ENCODE peak calls at places on chromosomes 11 and 22, in seven cellular contexts. One of them, this sample, is unnamed. For H3K4me1, the result is how much of the 10 kb centered on the place peaks cover.

GRCh38 chr11:67298786-67299185 is 4.5 kb upstream of the SSH3 start:
- DNase-seq in mammary epithelial cell: no peak
- DNase-seq in mesendoderm: no peak
- DNase-seq in astrocyte: no peak
- DNase-seq in neuronal stem cell: no peak
- DNase-seq in endothelial cell of umbilical vein: no peak
- DNase-seq in adipocyte: no peak
- DNase-seq in this sample: no peak

GRCh38 chr11:126874831-126875230 is 125.7 kb downstream of the KIRREL3 start:
- DNase-seq in mammary epithelial cell: no peak
- DNase-seq in mesendoderm: peak
- DNase-seq in astrocyte: no peak
- DNase-seq in neuronal stem cell: no peak
- DNase-seq in endothelial cell of umbilical vein: no peak
- DNase-seq in adipocyte: no peak
- DNase-seq in this sample: peak

GRCh38 chr11:47412152-47412746 is 3.9 kb downstream of the SLC39A13 start:
- DNase-seq in mammary epithelial cell: no peak
- DNase-seq in mesendoderm: peak
- DNase-seq in astrocyte: no peak
- DNase-seq in neuronal stem cell: no peak
- DNase-seq in endothelial cell of umbilical vein: no peak
- DNase-seq in adipocyte: peak
- DNase-seq in this sample: peak

GRCh38 chr22:39800790-39801540 is 92.6 kb downstream of the ENTHD1 start:
- DNase-seq in mammary epithelial cell: no peak
- DNase-seq in mesendoderm: peak
- DNase-seq in astrocyte: no peak
- DNase-seq in neuronal stem cell: no peak
- DNase-seq in endothelial cell of umbilical vein: no peak
- DNase-seq in adipocyte: no peak
- DNase-seq in this sample: peak

GRCh38 chr11:47335733-47336132 is 16.8 kb downstream of the MYBPC3 start:
- DNase-seq in mammary epithelial cell: no peak
- DNase-seq in mesendoderm: no peak
- DNase-seq in astrocyte: no peak
- DNase-seq in neuronal stem cell: no peak
- DNase-seq in endothelial cell of umbilical vein: no peak
- DNase-seq in adipocyte: no peak
- DNase-seq in this sample: no peak

GRCh38 chr11:128236506-128237498 is 350.6 kb downstream of the ETS1 start:
- DNase-seq in mammary epithelial cell: no peak
- DNase-seq in mesendoderm: no peak
- DNase-seq in astrocyte: no peak
- DNase-seq in neuronal stem cell: no peak
- DNase-seq in endothelial cell of umbilical vein: no peak
- DNase-seq in adipocyte: no peak
- DNase-seq in this sample: no peak

GRCh38 chr11:128481135-128481534 is 106.2 kb downstream of the ETS1 start:
- DNase-seq in mammary epithelial cell: peak
- DNase-seq in mesendoderm: no peak
- DNase-seq in astrocyte: peak
- DNase-seq in neuronal stem cell: no peak
- DNase-seq in endothelial cell of umbilical vein: no peak
- DNase-seq in adipocyte: peak
- DNase-seq in this sample: no peak

GRCh38 chr11:64553554-64554201 is 37.3 kb upstream of the SLC22A12 start:
- DNase-seq in mammary epithelial cell: no peak
- DNase-seq in mesendoderm: peak
- DNase-seq in astrocyte: peak
- DNase-seq in neuronal stem cell: peak
- DNase-seq in endothelial cell of umbilical vein: peak
- DNase-seq in adipocyte: peak
- DNase-seq in this sample: peak

GRCh38 chr11:106983251-106983650 is 35.0 kb downstream of the GUCY1A2 start:
- DNase-seq in mammary epithelial cell: no peak
- DNase-seq in mesendoderm: no peak
- DNase-seq in astrocyte: no peak
- DNase-seq in neuronal stem cell: no peak
- DNase-seq in endothelial cell of umbilical vein: no peak
- DNase-seq in adipocyte: no peak
- DNase-seq in this sample: no peak

GRCh38 chr11:61783717-61784505 is 8.5 kb downstream of the TMEM258 start:
- DNase-seq in mammary epithelial cell: no peak
- DNase-seq in mesendoderm: peak
- DNase-seq in astrocyte: peak
- DNase-seq in neuronal stem cell: no peak
- DNase-seq in endothelial cell of umbilical vein: no peak
- DNase-seq in adipocyte: peak
- DNase-seq in this sample: no peak

GRCh38 chr22:17665248-17665647 is 26.7 kb downstream of the BCL2L13 start:
- DNase-seq in mammary epithelial cell: no peak
- DNase-seq in mesendoderm: no peak
- DNase-seq in astrocyte: no peak
- DNase-seq in neuronal stem cell: no peak
- DNase-seq in endothelial cell of umbilical vein: no peak
- DNase-seq in adipocyte: no peak
- DNase-seq in this sample: no peak

GRCh38 chr11:103536335-103536722 is 427.1 kb downstream of the DYNC2H1 start:
- DNase-seq in mammary epithelial cell: no peak
- DNase-seq in mesendoderm: no peak
- DNase-seq in astrocyte: no peak
- DNase-seq in neuronal stem cell: no peak
- DNase-seq in endothelial cell of umbilical vein: no peak
- DNase-seq in adipocyte: no peak
- DNase-seq in this sample: no peak

GRCh38 chr11:120198787-120199469 is 11.9 kb upstream of the OAF start:
- DNase-seq in mammary epithelial cell: no peak
- DNase-seq in mesendoderm: no peak
- DNase-seq in astrocyte: no peak
- DNase-seq in neuronal stem cell: no peak
- DNase-seq in endothelial cell of umbilical vein: no peak
- DNase-seq in adipocyte: no peak
- DNase-seq in this sample: no peak

GRCh38 chr22:44992166-44992565 is 17.6 kb downstream of the PHF21B start:
- DNase-seq in mammary epithelial cell: no peak
- DNase-seq in mesendoderm: no peak
- DNase-seq in astrocyte: no peak
- DNase-seq in neuronal stem cell: no peak
- DNase-seq in endothelial cell of umbilical vein: no peak
- DNase-seq in adipocyte: no peak
- DNase-seq in this sample: no peak

GRCh38 chr11:3177931-3178330 is 12.8 kb upstream of the OSBPL5 start:
- DNase-seq in mammary epithelial cell: peak
- DNase-seq in mesendoderm: no peak
- DNase-seq in astrocyte: peak
- DNase-seq in neuronal stem cell: no peak
- DNase-seq in endothelial cell of umbilical vein: no peak
- DNase-seq in adipocyte: peak
- DNase-seq in this sample: no peak

GRCh38 chr11:18203723-18204122 is 31.1 kb downstream of the MRGPRX4 start:
- DNase-seq in mammary epithelial cell: no peak
- DNase-seq in mesendoderm: peak
- DNase-seq in astrocyte: no peak
- DNase-seq in neuronal stem cell: peak
- DNase-seq in endothelial cell of umbilical vein: peak
- DNase-seq in adipocyte: no peak
- DNase-seq in this sample: peak

GRCh38 chr11:64770120-64770519 is 8.2 kb downstream of the SF1 start:
- DNase-seq in mammary epithelial cell: no peak
- DNase-seq in mesendoderm: no peak
- DNase-seq in astrocyte: no peak
- DNase-seq in neuronal stem cell: no peak
- DNase-seq in endothelial cell of umbilical vein: no peak
- DNase-seq in adipocyte: no peak
- DNase-seq in this sample: no peak

GRCh38 chr11:66568124-66568916 is at the start of gene CTSF:
- DNase-seq in mammary epithelial cell: peak
- DNase-seq in mesendoderm: no peak
- DNase-seq in astrocyte: peak
- DNase-seq in neuronal stem cell: no peak
- DNase-seq in endothelial cell of umbilical vein: peak
- DNase-seq in adipocyte: peak
- DNase-seq in this sample: peak

GRCh38 chr11:5225480-5225871 is 1.4 kb downstream of the HBB start:
- DNase-seq in mammary epithelial cell: no peak
- DNase-seq in mesendoderm: no peak
- DNase-seq in astrocyte: no peak
- DNase-seq in neuronal stem cell: no peak
- DNase-seq in endothelial cell of umbilical vein: no peak
- DNase-seq in adipocyte: no peak
- DNase-seq in this sample: peak

GRCh38 chr11:65555693-65556231 is 2.4 kb downstream of the LTBP3 start:
- DNase-seq in mammary epithelial cell: peak
- DNase-seq in mesendoderm: peak
- DNase-seq in astrocyte: peak
- DNase-seq in neuronal stem cell: no peak
- DNase-seq in endothelial cell of umbilical vein: peak
- DNase-seq in adipocyte: peak
- DNase-seq in this sample: no peak

GRCh38 chr11:9363954-9364912 is 20.2 kb upstream of the IPO7 start:
- DNase-seq in mammary epithelial cell: peak
- DNase-seq in mesendoderm: peak
- DNase-seq in astrocyte: peak
- DNase-seq in neuronal stem cell: peak
- DNase-seq in endothelial cell of umbilical vein: peak
- DNase-seq in adipocyte: peak
- DNase-seq in this sample: peak

GRCh38 chr11:64385953-64386704 is 27.2 kb downstream of the RPS6KA4 start:
- DNase-seq in mammary epithelial cell: peak
- DNase-seq in mesendoderm: peak
- DNase-seq in astrocyte: peak
- DNase-seq in neuronal stem cell: no peak
- DNase-seq in endothelial cell of umbilical vein: no peak
- DNase-seq in adipocyte: no peak
- DNase-seq in this sample: no peak

GRCh38 chr22:22072169-22072836 is 89.7 kb upstream of the TOP3B start:
- DNase-seq in mammary epithelial cell: no peak
- DNase-seq in mesendoderm: no peak
- DNase-seq in astrocyte: no peak
- DNase-seq in neuronal stem cell: no peak
- DNase-seq in endothelial cell of umbilical vein: no peak
- DNase-seq in adipocyte: no peak
- DNase-seq in this sample: no peak

GRCh38 chr11:121067453-121067852 is 33.6 kb upstream of the TECTA start:
- DNase-seq in mammary epithelial cell: no peak
- DNase-seq in mesendoderm: no peak
- DNase-seq in astrocyte: no peak
- DNase-seq in neuronal stem cell: no peak
- DNase-seq in endothelial cell of umbilical vein: peak
- DNase-seq in adipocyte: peak
- DNase-seq in this sample: no peak

GRCh38 chr11:127362754-127363153 is 362.2 kb upstream of the KIRREL3 start:
- DNase-seq in mammary epithelial cell: no peak
- DNase-seq in mesendoderm: no peak
- DNase-seq in astrocyte: no peak
- DNase-seq in neuronal stem cell: no peak
- DNase-seq in endothelial cell of umbilical vein: no peak
- DNase-seq in adipocyte: no peak
- DNase-seq in this sample: no peak

GRCh38 chr11:5624489-5625278 is at the start of gene TRIM34:
- DNase-seq in mammary epithelial cell: peak
- DNase-seq in mesendoderm: peak
- DNase-seq in astrocyte: peak
- DNase-seq in neuronal stem cell: peak
- DNase-seq in endothelial cell of umbilical vein: peak
- DNase-seq in adipocyte: peak
- DNase-seq in this sample: peak

GRCh38 chr11:68332186-68332585 is 19.8 kb downstream of the LRP5 start:
- DNase-seq in mammary epithelial cell: no peak
- DNase-seq in mesendoderm: no peak
- DNase-seq in astrocyte: no peak
- DNase-seq in neuronal stem cell: no peak
- DNase-seq in endothelial cell of umbilical vein: no peak
- DNase-seq in adipocyte: no peak
- DNase-seq in this sample: no peak
- H3K4me1 ChIP-seq in mammary epithelial cell: under half
- H3K4me1 ChIP-seq in mesendoderm: under half
- H3K4me1 ChIP-seq in astrocyte: under half
- H3K4me1 ChIP-seq in neuronal stem cell: under half
- H3K4me1 ChIP-seq in endothelial cell of umbilical vein: under half
- H3K4me1 ChIP-seq in adipocyte: under half
- H3K4me1 ChIP-seq in this sample: under half

GRCh38 chr22:46090631-46091201 is 59.6 kb upstream of the PPARA start:
- DNase-seq in mammary epithelial cell: peak
- DNase-seq in mesendoderm: no peak
- DNase-seq in astrocyte: peak
- DNase-seq in neuronal stem cell: no peak
- DNase-seq in endothelial cell of umbilical vein: no peak
- DNase-seq in adipocyte: no peak
- DNase-seq in this sample: no peak
- H3K9ac ChIP-seq in mammary epithelial cell: no peak
- H3K9ac ChIP-seq in mesendoderm: no peak
- H3K9ac ChIP-seq in astrocyte: peak
- H3K9ac ChIP-seq in neuronal stem cell: no peak
- H3K9ac ChIP-seq in endothelial cell of umbilical vein: no peak
- H3K9ac ChIP-seq in adipocyte: peak
- H3K9ac ChIP-seq in this sample: no peak

GRCh38 chr22:30291334-30291892 is 2.1 kb upstream of the CASTOR1 start:
- DNase-seq in mammary epithelial cell: no peak
- DNase-seq in mesendoderm: no peak
- DNase-seq in astrocyte: no peak
- DNase-seq in neuronal stem cell: no peak
- DNase-seq in endothelial cell of umbilical vein: no peak
- DNase-seq in adipocyte: no peak
- DNase-seq in this sample: no peak
- H3K4me1 ChIP-seq in mammary epithelial cell: under half
- H3K4me1 ChIP-seq in mesendoderm: under half
- H3K4me1 ChIP-seq in astrocyte: under half
- H3K4me1 ChIP-seq in neuronal stem cell: under half
- H3K4me1 ChIP-seq in endothelial cell of umbilical vein: under half
- H3K4me1 ChIP-seq in adipocyte: under half
- H3K4me1 ChIP-seq in this sample: under half

DNA sequence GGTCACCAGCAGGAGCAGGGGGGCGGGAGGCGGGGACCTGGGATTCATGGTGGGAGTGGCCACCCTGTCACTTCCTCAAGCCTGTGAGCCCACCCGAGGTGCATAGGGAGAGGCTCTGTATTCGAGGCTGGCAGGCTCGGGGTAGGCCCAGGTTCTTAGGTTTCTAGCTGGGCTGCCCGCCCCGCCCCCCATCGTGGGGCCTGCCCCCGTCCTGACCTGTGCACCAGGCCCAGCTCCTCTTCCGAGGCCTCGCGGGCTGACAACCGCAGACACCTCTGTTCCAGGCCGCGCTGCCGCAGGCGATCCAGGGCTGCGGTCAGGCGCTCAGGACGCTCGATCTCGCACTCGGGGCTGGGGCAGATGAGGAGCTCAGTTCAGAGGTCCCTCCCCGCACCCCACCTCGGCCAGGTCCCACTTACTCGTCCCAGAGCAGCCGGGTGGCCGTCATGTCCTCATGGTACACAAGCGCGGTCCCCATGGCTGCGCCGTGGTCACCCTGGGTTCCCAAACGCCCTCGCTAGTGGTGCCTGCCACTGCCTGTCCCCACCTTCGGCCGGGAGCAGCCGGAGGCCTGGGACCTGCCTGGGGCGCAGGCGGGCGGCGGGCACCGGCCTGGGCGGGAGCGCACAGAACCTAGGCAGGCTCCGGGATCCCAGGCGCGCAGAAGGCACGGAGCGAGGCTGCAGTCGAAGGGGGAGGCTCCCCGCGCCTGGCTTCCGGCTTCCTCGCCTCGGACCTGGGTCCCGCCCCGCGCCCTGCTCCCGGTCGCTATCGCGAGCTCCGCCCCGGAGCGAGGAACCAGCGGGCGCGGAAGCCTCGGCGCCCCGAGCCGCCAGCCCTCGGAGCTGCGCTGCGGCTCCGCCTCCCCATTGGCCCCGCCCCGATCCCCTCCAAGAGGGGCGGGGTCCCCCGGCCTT is at the start of gene HDAC10:
- DNase-seq in mammary epithelial cell: peak
- DNase-seq in mesendoderm: peak
- DNase-seq in astrocyte: peak
- DNase-seq in neuronal stem cell: peak
- DNase-seq in endothelial cell of umbilical vein: peak
- DNase-seq in adipocyte: peak
- DNase-seq in this sample: peak
- H3K9ac ChIP-seq in mammary epithelial cell: peak
- H3K9ac ChIP-seq in mesendoderm: peak
- H3K9ac ChIP-seq in astrocyte: peak
- H3K9ac ChIP-seq in neuronal stem cell: peak
- H3K9ac ChIP-seq in endothelial cell of umbilical vein: peak
- H3K9ac ChIP-seq in adipocyte: peak
- H3K9ac ChIP-seq in this sample: peak